ENCODE peak calls at places on chromosomes 7 and 10, in four cellular contexts. One of them, this sample, is unnamed.

GRCh38 chr7:4631664-4632171 is 50.4 kb upstream of the FOXK1 start:
- DNase-seq in sigmoid colon: peak; percentile 96
- DNase-seq in stomach: peak; percentile 73
- DNase-seq in right lobe of liver: peak; percentile 70
- DNase-seq in this sample: peak; percentile 73

GRCh38 chr10:129912161-129912917 is 51.7 kb downstream of the EBF3 start:
- DNase-seq in stomach: no peak
- DNase-seq in right lobe of liver: no peak
- DNase-seq in sigmoid colon: no peak
- DNase-seq in this sample: no peak

GRCh38 chr7:107874097-107874496 is 16.9 kb upstream of the DLD start:
- DNase-seq in sigmoid colon: no peak
- DNase-seq in stomach: no peak
- DNase-seq in right lobe of liver: no peak
- DNase-seq in this sample: no peak

GRCh38 chr10:117442521-117442920 is 67.3 kb upstream of the PDZD8 start:
- DNase-seq in right lobe of liver: no peak
- DNase-seq in stomach: no peak
- DNase-seq in sigmoid colon: no peak
- DNase-seq in this sample: no peak

GRCh38 chr10:28284126-28284525 is 18.7 kb downstream of the MPP7 start:
- DNase-seq in right lobe of liver: no peak
- DNase-seq in sigmoid colon: no peak
- DNase-seq in stomach: no peak
- DNase-seq in this sample: peak; percentile 41

GRCh38 chr10:114327537-114328277 is 76.6 kb downstream of the AFAP1L2 start:
- DNase-seq in sigmoid colon: peak; percentile 79
- DNase-seq in stomach: no peak
- DNase-seq in right lobe of liver: no peak
- DNase-seq in this sample: no peak

GRCh38 chr7:41612798-41613197 is 90.1 kb downstream of the INHBA start:
- DNase-seq in sigmoid colon: no peak
- DNase-seq in stomach: no peak
- DNase-seq in right lobe of liver: no peak
- DNase-seq in this sample: no peak

GRCh38 chr7:127391591-127392181 is 822 bp downstream of the ZNF800 start:
- DNase-seq in sigmoid colon: no peak
- DNase-seq in right lobe of liver: peak; percentile 73
- DNase-seq in stomach: peak; percentile 50
- DNase-seq in this sample: peak; percentile 16

GRCh38 chr7:141704112-141704511 is 2.1 kb upstream of the DENND11 start:
- DNase-seq in right lobe of liver: no peak
- DNase-seq in stomach: no peak
- DNase-seq in sigmoid colon: no peak
- DNase-seq in this sample: no peak

GRCh38 chr7:12888727-12889126 is 201.3 kb downstream of the ARL4A start:
- DNase-seq in right lobe of liver: no peak
- DNase-seq in stomach: no peak
- DNase-seq in sigmoid colon: no peak
- DNase-seq in this sample: no peak

GRCh38 chr7:14073988-14074387 is 84.5 kb upstream of the ETV1 start:
- DNase-seq in right lobe of liver: no peak
- DNase-seq in sigmoid colon: no peak
- DNase-seq in stomach: no peak
- DNase-seq in this sample: no peak

GRCh38 chr7:14834456-14834855 is 68.1 kb downstream of the DGKB start:
- DNase-seq in stomach: no peak
- DNase-seq in sigmoid colon: no peak
- DNase-seq in right lobe of liver: no peak
- DNase-seq in this sample: no peak

DNA sequence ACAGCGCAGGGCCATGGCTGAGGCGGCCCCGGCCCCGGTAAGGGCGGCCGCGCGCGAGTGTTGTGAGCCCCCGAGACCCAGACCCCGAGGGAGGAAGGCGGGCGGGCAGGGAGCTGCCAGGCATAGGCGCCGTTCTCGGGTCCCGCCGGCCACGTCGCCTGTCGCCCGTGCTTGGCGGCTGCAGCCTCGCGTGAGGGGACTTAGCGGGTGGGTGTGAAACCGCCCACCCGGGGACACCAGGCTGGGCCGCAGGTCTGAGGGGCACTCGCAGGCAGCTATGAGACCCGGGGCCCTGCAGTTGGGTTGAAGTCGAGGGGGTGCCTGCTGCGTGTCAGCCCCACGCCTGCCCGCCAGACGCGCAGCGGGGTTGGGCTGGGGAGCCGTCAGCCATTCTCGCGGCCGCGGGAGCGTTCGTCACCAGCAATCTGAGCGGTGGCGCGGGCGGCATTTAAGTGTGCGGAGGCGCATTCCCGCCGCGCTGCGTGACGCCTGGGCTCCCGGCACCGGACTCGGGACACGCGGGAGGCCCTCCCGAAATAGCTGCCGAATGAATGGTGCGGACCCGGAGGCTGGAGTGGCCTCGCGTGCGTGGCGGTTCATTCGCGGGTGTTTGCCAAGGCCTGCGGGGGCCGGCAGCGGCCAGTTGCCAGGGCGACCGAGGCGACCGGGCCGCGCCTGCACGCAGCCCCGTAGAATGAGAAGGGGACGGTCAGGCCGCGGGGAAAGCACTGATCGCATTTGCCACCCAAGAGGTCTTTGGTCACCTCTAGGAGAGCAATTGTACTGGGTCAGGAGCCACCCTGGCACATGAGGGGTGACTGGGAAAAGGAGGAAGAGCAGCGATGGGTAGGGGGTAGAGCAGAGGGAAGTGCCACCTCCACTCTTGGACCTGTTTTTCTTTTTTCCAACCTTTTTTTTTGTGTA is 739 bp downstream of the ZNF398 start:
- DNase-seq in sigmoid colon: peak; percentile 70
- DNase-seq in stomach: peak; percentile 67
- DNase-seq in right lobe of liver: peak; percentile 73
- DNase-seq in this sample: peak; percentile 48
- TF ChIP-seq POLR2A in sigmoid colon: no peak
- TF ChIP-seq POLR2A in stomach: no peak
- TF ChIP-seq POLR2A in right lobe of liver: no peak
- TF ChIP-seq POLR2A in this sample: no peak

GRCh38 chr7:29192284-29192683 is 2.3 kb upstream of the CHN2 start:
- DNase-seq in right lobe of liver: no peak
- DNase-seq in sigmoid colon: no peak
- DNase-seq in stomach: no peak
- DNase-seq in this sample: no peak
- H3K27me3 ChIP-seq in right lobe of liver: no peaks in the 10 kb centered on the region
- H3K27me3 ChIP-seq in sigmoid colon: peaks cover 55% of the 10 kb centered on the region
- H3K27me3 ChIP-seq in stomach: peaks cover 51% of the 10 kb centered on the region
- H3K27me3 ChIP-seq in this sample: no peaks in the 10 kb centered on the region

DNA sequence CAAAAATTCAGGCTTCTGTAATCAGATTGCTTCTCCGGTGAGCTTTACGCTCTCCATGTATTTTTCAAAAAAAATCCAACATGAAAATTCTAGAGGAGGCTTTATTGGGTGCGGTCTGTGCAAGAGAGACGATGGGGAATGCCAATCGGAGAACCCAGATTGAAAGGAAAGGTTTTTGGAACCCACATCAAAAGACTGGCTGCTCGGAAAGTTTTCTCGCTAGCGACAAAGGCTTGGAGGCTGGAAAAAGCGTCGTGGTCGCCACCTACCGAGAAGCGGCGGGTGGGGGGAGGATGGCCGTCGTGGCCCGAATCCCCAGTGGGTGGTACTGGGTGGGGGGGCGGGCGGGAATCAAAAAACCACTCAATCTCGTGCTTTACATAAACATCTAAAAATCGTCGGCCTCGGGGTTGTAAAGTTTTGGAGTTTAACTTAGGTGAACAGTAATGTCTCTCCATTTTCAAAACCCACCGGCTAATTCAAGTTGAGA is 1.1 kb upstream of the GTF2I start:
- DNase-seq in stomach: peak; percentile 57
- DNase-seq in right lobe of liver: peak; percentile 77
- DNase-seq in sigmoid colon: peak; percentile 79
- DNase-seq in this sample: peak; percentile 75
- TF ChIP-seq POLR2A in stomach: no peak
- TF ChIP-seq POLR2A in right lobe of liver: no peak
- TF ChIP-seq POLR2A in sigmoid colon: no peak
- TF ChIP-seq POLR2A in this sample: no peak

GRCh38 chr10:49263591-49263990 is 35.4 kb upstream of the C10orf71 start:
- DNase-seq in sigmoid colon: no peak
- DNase-seq in stomach: no peak
- DNase-seq in right lobe of liver: no peak
- DNase-seq in this sample: no peak
- H3K27me3 ChIP-seq in sigmoid colon: no peaks in the 10 kb centered on the region
- H3K27me3 ChIP-seq in stomach: no peaks in the 10 kb centered on the region
- H3K27me3 ChIP-seq in right lobe of liver: no peaks in the 10 kb centered on the region
- H3K27me3 ChIP-seq in this sample: no peaks in the 10 kb centered on the region

GRCh38 chr7:128443817-128444216 is 11.9 kb upstream of the HILPDA start:
- DNase-seq in right lobe of liver: no peak
- DNase-seq in sigmoid colon: no peak
- DNase-seq in stomach: peak; percentile 38
- DNase-seq in this sample: no peak
- TF ChIP-seq POLR2A in right lobe of liver: no peak
- TF ChIP-seq POLR2A in sigmoid colon: no peak
- TF ChIP-seq POLR2A in stomach: no peak
- TF ChIP-seq POLR2A in this sample: no peak

GRCh38 chr10:101162677-101163076 is 31.6 kb downstream of the TLX1 start:
- DNase-seq in sigmoid colon: no peak
- DNase-seq in stomach: peak; percentile 43
- DNase-seq in right lobe of liver: no peak
- DNase-seq in this sample: no peak
- H3K27me3 ChIP-seq in sigmoid colon: peaks cover 65% of the 10 kb centered on the region
- H3K27me3 ChIP-seq in stomach: peaks cover 93% of the 10 kb centered on the region
- H3K27me3 ChIP-seq in right lobe of liver: no peaks in the 10 kb centered on the region
- H3K27me3 ChIP-seq in this sample: peaks cover 4% of the 10 kb centered on the region

GRCh38 chr10:104304927-104305326 is 33.3 kb downstream of the ITPRIP start:
- DNase-seq in right lobe of liver: no peak
- DNase-seq in sigmoid colon: peak; percentile 60
- DNase-seq in stomach: no peak
- DNase-seq in this sample: peak; percentile 43

GRCh38 chr10:104304346-104304745 is 33.9 kb downstream of the ITPRIP start:
- DNase-seq in right lobe of liver: no peak
- DNase-seq in stomach: no peak
- DNase-seq in sigmoid colon: no peak
- DNase-seq in this sample: no peak

GRCh38 chr10:104308439-104308903 is 29.8 kb downstream of the ITPRIP start:
- DNase-seq in stomach: no peak
- DNase-seq in sigmoid colon: peak; percentile 29
- DNase-seq in right lobe of liver: no peak
- DNase-seq in this sample: no peak

GRCh38 chr10:104307576-104308438 is 30.5 kb downstream of the ITPRIP start:
- DNase-seq in right lobe of liver: no peak
- DNase-seq in sigmoid colon: peak; percentile 58
- DNase-seq in stomach: no peak
- DNase-seq in this sample: no peak

GRCh38 chr10:104306897-104307296 is 31.4 kb downstream of the ITPRIP start:
- DNase-seq in sigmoid colon: peak; percentile 54
- DNase-seq in right lobe of liver: no peak
- DNase-seq in stomach: no peak
- DNase-seq in this sample: no peak
- TF ChIP-seq POLR2A in sigmoid colon: no peak
- TF ChIP-seq POLR2A in right lobe of liver: no peak
- TF ChIP-seq POLR2A in stomach: no peak
- TF ChIP-seq POLR2A in this sample: no peak